ENCODE peak calls at places on chromosome 10, in four cellular contexts. U is HCT116, Y is fibroblast of lung, G is astrocyte. V is an unnamed sample.

GRCh38 chr10:15188629-15189028 is 20.1 kb upstream of the NMT2 start:
- DNase-seq in G (no peak), U (no peak), Y (no peak), V (no peak)

GRCh38 chr10:15144788-15145187 is 23.7 kb downstream of the NMT2 start:
- DNase-seq in U (no peak), Y (peak; percentile 52), G (peak; percentile 32), V (no peak)

GRCh38 chr10:72258617-72259016 is 15.1 kb upstream of the DDIT4 start:
- DNase-seq in G (no peak), Y (no peak), U (no peak), V (no peak)

GRCh38 chr10:81576336-81576735 is 298.7 kb upstream of the NRG3 start:
- DNase-seq in G (no peak), U (no peak), Y (no peak), V (no peak)

GRCh38 chr10:76583711-76584161 is 1053.9 kb downstream of the KCNMA1 start:
- DNase-seq in G (peak; percentile 91), U (no peak), Y (peak; percentile 92), V (no peak)

GRCh38 chr10:104441601-104442000 is 88.0 kb downstream of the CFAP58 start:
- DNase-seq in U (no peak), Y (peak; percentile 99), G (peak; percentile 98), V (no peak)

GRCh38 chr10:102132193-102132562 is 662 bp upstream of the PPRC1 start:
- DNase-seq in U (no peak), Y (no peak), G (no peak), V (no peak)

GRCh38 chr10:122062831-122063674 is 74.1 kb downstream of the TACC2 start:
- DNase-seq in Y (peak; percentile 84), G (peak; percentile 82), U (peak; percentile 91), V (no peak)

GRCh38 chr10:47372726-47373125 is 11.4 kb downstream of the ZNF488 start:
- DNase-seq in G (no peak), U (no peak), Y (no peak), V (no peak)

GRCh38 chr10:3651969-3652653 is 132.9 kb downstream of the KLF6 start:
- DNase-seq in Y (no peak), U (no peak), G (no peak), V (no peak)

GRCh38 chr10:35585903-35586535 is 19.1 kb upstream of the GJD4 start:
- DNase-seq in G (no peak), Y (no peak), U (no peak), V (no peak)

GRCh38 chr10:113712024-113712423 is 32.3 kb downstream of the CASP7 start:
- DNase-seq in Y (no peak), U (no peak), G (no peak), V (no peak)

GRCh38 chr10:77090381-77091356 is 546.9 kb downstream of the KCNMA1 start:
- DNase-seq in U (no peak), Y (peak; percentile 32), G (peak; percentile 22), V (no peak)

GRCh38 chr10:78412605-78413004 is 378.9 kb downstream of the RPS24 start:
- DNase-seq in G (no peak), Y (no peak), U (no peak), V (no peak)

GRCh38 chr10:113476191-113476590 is 76.7 kb upstream of the HABP2 start:
- DNase-seq in Y (peak; percentile 26), U (no peak), G (no peak), V (no peak)

GRCh38 chr10:132385721-132386418 is 11.1 kb upstream of the PWWP2B start:
- DNase-seq in Y (no peak), G (no peak), U (no peak), V (no peak)

GRCh38 chr10:11881477-11882417 is 58.6 kb downstream of the PROSER2 start:
- DNase-seq in U (peak; percentile 94), Y (peak; percentile 17), G (no peak), V (no peak)

GRCh38 chr10:18658301-18658991 is 785 bp upstream of the ARL5B start:
- DNase-seq in U (no peak), G (peak; percentile 71), Y (peak; percentile 74), V (peak; percentile 39)

GRCh38 chr10:95388539-95388938 is 97.7 kb upstream of the PDLIM1 start:
- DNase-seq in U (no peak), G (no peak), Y (peak; percentile 25), V (no peak)

GRCh38 chr10:6337382-6337781 is 134.7 kb downstream of the PFKFB3 start:
- DNase-seq in Y (no peak), G (no peak), U (no peak), V (no peak)

GRCh38 chr10:70887804-70888800 is at the start of gene PCBD1:
- DNase-seq in G (peak; percentile 54), Y (peak; percentile 75), U (peak; percentile 54), V (peak; percentile 46)

GRCh38 chr10:11677480-11677879 is 64.7 kb upstream of the ECHDC3 start:
- DNase-seq in U (no peak), Y (no peak), G (no peak), V (no peak)

GRCh38 chr10:17200035-17200884 is 1.2 kb downstream of the TRDMT1 start:
- DNase-seq in G (no peak), U (no peak), Y (no peak), V (peak; percentile 30)

GRCh38 chr10:96651998-96652431 is 65.2 kb upstream of the TM9SF3 start:
- DNase-seq in G (no peak), Y (no peak), U (no peak), V (no peak)

GRCh38 chr10:102629661-102630614 is 14.3 kb upstream of the TRIM8 start:
- DNase-seq in Y (peak; percentile 95), U (no peak), G (peak; percentile 92), V (no peak)

GRCh38 chr10:97320480-97321031 is 1.5 kb downstream of the FRAT1 start:
- DNase-seq in Y (no peak), G (no peak), U (no peak), V (no peak)

GRCh38 chr10:13633689-13634088 is 46.9 kb downstream of the PRPF18 start:
- DNase-seq in G (peak; percentile 14), U (no peak), Y (no peak), V (no peak)

GRCh38 chr10:102627141-102627445 is 17.2 kb upstream of the TRIM8 start:
- DNase-seq in G (no peak), U (no peak), Y (no peak), V (no peak)

GRCh38 chr10:43644252-43644651 is 4.4 kb downstream of the ZNF32 start:
- DNase-seq in U (no peak), G (no peak), Y (peak; percentile 12), V (no peak)

GRCh38 chr10:94038024-94038423 is 44.3 kb downstream of the PLCE1 start:
- DNase-seq in U (no peak), G (peak; percentile 63), Y (peak; percentile 75), V (no peak)

GRCh38 chr10:22723343-22723779 is 9.0 kb upstream of the PIP4K2A start:
- DNase-seq in U (no peak), G (no peak), Y (no peak), V (no peak)

GRCh38 chr10:391304-391703 is 256.0 kb downstream of the ZMYND11 start:
- DNase-seq in U (no peak), G (no peak), Y (no peak), V (no peak)

GRCh38 chr10:6473430-6473829 is 106.6 kb downstream of the PRKCQ start:
- DNase-seq in G (no peak), Y (no peak), U (no peak), V (peak; percentile 81)

GRCh38 chr10:52259428-52259812 is 54.7 kb upstream of the DKK1 start:
- DNase-seq in G (no peak), Y (no peak), U (no peak), V (no peak)

GRCh38 chr10:80322711-80323110 is 33.3 kb upstream of the MAT1A start:
- DNase-seq in Y (no peak), G (no peak), U (no peak), V (no peak)
- TF ChIP-seq CTCF in Y (no peak), G (no peak), U (no peak), V (no peak)

GRCh38 chr10:74388801-74389200 is 237.8 kb downstream of the ADK start:
- DNase-seq in Y (no peak), G (no peak), U (no peak), V (no peak)
- H3K4me3 ChIP-seq in Y (no peak overlapping the region), G (no peak overlapping the region), U (no peak overlapping the region), V (no peak overlapping the region)

DNA sequence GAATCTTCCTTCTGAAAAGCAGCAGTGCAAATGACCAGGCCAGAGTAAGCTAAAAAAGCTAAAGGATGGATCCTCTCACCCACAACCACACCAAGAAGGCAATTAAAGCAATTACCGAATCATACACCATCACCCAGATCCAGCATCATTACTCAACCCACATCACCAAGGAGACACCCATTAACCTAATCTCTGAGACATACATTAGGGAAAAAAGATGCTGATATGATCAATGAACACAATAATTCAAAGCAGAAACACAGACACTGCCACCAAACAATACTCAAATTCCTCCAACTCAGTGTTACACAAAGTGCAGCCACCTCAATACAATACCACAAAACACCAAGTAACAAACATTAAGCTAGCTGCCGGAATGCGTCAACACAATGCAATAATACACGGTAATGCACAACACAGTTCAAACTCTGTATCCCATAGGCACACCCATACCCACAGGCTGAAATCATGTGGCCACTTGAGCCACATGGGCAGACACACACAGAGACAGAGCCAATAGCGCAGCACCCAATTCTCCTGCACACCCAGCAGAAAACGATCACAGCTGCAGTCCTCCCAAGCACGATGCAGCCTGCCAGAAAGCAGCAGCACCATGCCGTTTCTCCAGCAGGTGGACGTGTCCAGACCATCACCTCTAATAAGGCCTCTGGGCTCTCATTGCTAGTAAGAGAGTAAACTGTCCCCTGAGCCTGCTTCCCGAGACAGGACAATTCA is 21.5 kb downstream of the PAX2 start:
- DNase-seq in U (no peak), G (no peak), Y (no peak), V (no peak)
- H3K9ac ChIP-seq in U (no peak overlapping the region), G (no peak overlapping the region), Y (no peak overlapping the region), V (no peak overlapping the region)

GRCh38 chr10:118958559-118958958 is 71.0 kb upstream of the NANOS1 start:
- DNase-seq in U (no peak), Y (no peak), G (no peak), V (no peak)
- TF ChIP-seq CTCF in U (no peak), Y (no peak), G (no peak), V (no peak)

GRCh38 chr10:63865210-63865609 is 344.0 kb downstream of the REEP3 start:
- DNase-seq in U (no peak), G (no peak), Y (no peak), V (no peak)

GRCh38 chr10:63866747-63867140 is 345.5 kb downstream of the REEP3 start:
- DNase-seq in Y (no peak), U (peak; percentile 51), G (no peak), V (peak; percentile 46)

GRCh38 chr10:63862860-63863259 is 341.7 kb downstream of the REEP3 start:
- DNase-seq in Y (no peak), G (no peak), U (no peak), V (no peak)

DNA sequence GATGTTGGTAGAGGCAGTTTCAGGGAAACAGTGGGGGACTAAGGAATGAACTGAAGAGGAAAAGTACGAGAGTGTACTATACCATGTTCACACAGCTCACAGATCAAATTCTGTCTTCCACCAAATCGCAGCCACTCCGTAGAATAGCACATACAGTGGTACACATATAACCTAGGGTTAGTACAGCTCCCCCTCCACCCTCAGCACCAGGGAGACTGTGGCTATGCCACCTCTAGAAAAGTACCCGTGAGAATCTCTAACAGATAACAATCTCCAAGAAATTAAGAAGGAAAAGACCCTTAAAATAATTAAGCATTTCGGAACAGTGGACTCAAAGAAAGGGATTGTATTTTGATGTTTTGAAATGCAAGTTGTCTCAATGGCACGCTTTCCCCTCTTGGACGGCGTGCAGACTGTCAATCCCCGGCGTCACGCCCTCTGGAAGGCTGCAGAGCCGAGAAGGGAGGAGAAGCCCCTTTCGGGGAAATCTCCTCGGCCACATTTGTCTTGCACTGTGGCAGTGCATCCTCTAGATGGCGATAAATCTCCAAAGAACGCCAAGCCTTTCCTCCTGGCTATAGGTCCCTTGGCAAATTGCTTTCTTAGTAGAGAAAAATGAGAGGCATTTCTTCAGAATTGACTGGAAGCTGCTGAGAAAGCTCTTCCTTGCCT is 345.0 kb downstream of the REEP3 start:
- DNase-seq in Y (peak; percentile 39), G (peak; percentile 22), U (peak; percentile 56), V (peak; percentile 57)
- H3K4me3 ChIP-seq in Y (peak overlapping the region; percentile 56), G (no peak overlapping the region), U (peak overlapping the region; percentile 25), V (peak overlapping the region; percentile 26)

GRCh38 chr10:60650272-60650800 is 127.9 kb upstream of the CDK1 start:
- DNase-seq in U (no peak), Y (no peak), G (no peak), V (no peak)
- H3K9ac ChIP-seq in U (no peak overlapping the region), Y (no peak overlapping the region), G (no peak overlapping the region), V (no peak overlapping the region)